ENCODE peak calls at places on chromosomes 11 and 22, in ten cellular contexts. D, I, B, J, N, Q, Y, V, T and R are unnamed samples. For H3K27me3 and H3K4me1, the result is how much of the 10 kb centered on the place peaks cover.

GRCh38 chr11:64060861-64061444 is 25.2 kb downstream of the FLRT1 start:
- DNase-seq in D (peak), I (no peak), B (peak), J (peak), N (no peak), Q (peak), Y (no peak), V (no peak), T (peak), R (peak)

GRCh38 chr11:70519117-70519516 is 120.8 kb downstream of the CTTN start:
- DNase-seq in D (no peak), I (no peak), B (no peak), J (no peak), N (no peak), Q (no peak), Y (no peak), V (peak), T (no peak), R (no peak)

GRCh38 chr11:74570266-74571061 is 21.9 kb upstream of the POLD3 start:
- DNase-seq in D (peak), I (no peak), B (peak), J (peak), N (peak), Q (peak), Y (no peak), V (no peak), T (peak), R (peak)

GRCh38 chr11:82465481-82465880 is 268.2 kb downstream of the FAM181B start:
- DNase-seq in D (no peak), I (no peak), B (no peak), J (no peak), N (no peak), Q (no peak), Y (no peak), V (no peak), T (no peak), R (no peak)

GRCh38 chr22:26318975-26319374 is 110.1 kb upstream of the ASPHD2 start:
- DNase-seq in D (no peak), I (no peak), B (no peak), J (no peak), N (no peak), Q (no peak), Y (no peak), V (no peak), T (no peak), R (no peak)

GRCh38 chr11:107508201-107508857 is 50.7 kb upstream of the CWF19L2 start:
- DNase-seq in D (no peak), I (no peak), B (no peak), J (no peak), N (no peak), Q (no peak), Y (no peak), V (no peak), T (no peak), R (no peak)

GRCh38 chr11:84720706-84721402 is 906.3 kb downstream of the DLG2 start:
- DNase-seq in D (peak), I (no peak), B (peak), J (peak), N (peak), Q (no peak), Y (peak), V (no peak), T (peak), R (peak)

GRCh38 chr11:125289419-125290088 is 125.0 kb downstream of the PKNOX2 start:
- DNase-seq in D (peak), I (no peak), B (no peak), J (no peak), N (no peak), Q (no peak), Y (no peak), V (no peak), T (no peak), R (no peak)

GRCh38 chr22:50569041-50569459 is 6.3 kb upstream of the SYCE3 start:
- DNase-seq in D (no peak), I (no peak), B (no peak), J (peak), N (no peak), Q (peak), Y (peak), V (no peak), T (no peak), R (no peak)

GRCh38 chr11:82521427-82521826 is 212.2 kb downstream of the FAM181B start:
- DNase-seq in D (no peak), I (no peak), B (no peak), J (peak), N (peak), Q (no peak), Y (peak), V (no peak), T (no peak), R (no peak)

GRCh38 chr22:30196141-30196866 is 50.3 kb downstream of the LIF start:
- DNase-seq in D (no peak), I (peak), B (peak), J (peak), N (peak), Q (peak), Y (peak), V (peak), T (peak), R (peak)

GRCh38 chr22:18091916-18092526 is 14.2 kb downstream of the PEX26 start:
- DNase-seq in D (no peak), I (peak), B (no peak), J (peak), N (peak), Q (peak), Y (peak), V (no peak), T (no peak), R (peak)

GRCh38 chr11:84969103-84969502 is 658.0 kb downstream of the DLG2 start:
- DNase-seq in D (no peak), I (no peak), B (no peak), J (no peak), N (no peak), Q (no peak), Y (no peak), V (no peak), T (no peak), R (no peak)

GRCh38 chr11:21704539-21704938 is 488.3 kb upstream of the ANO5 start:
- DNase-seq in D (no peak), I (no peak), B (no peak), J (no peak), N (no peak), Q (no peak), Y (no peak), V (no peak), T (no peak), R (no peak)

GRCh38 chr11:70016666-70017347 is 61.3 kb upstream of the ANO1 start:
- DNase-seq in D (no peak), I (no peak), B (no peak), J (no peak), N (no peak), Q (no peak), Y (no peak), V (no peak), T (no peak), R (no peak)

GRCh38 chr11:103465555-103466140 is 356.4 kb downstream of the DYNC2H1 start:
- DNase-seq in D (no peak), I (no peak), B (no peak), J (no peak), N (no peak), Q (no peak), Y (no peak), V (no peak), T (no peak), R (no peak)

GRCh38 chr11:17746096-17746495 is 11.5 kb downstream of the KCNC1 start:
- DNase-seq in D (no peak), I (no peak), B (no peak), J (no peak), N (no peak), Q (no peak), Y (peak), V (no peak), T (no peak), R (no peak)

GRCh38 chr22:24402460-24403192 is 24.8 kb upstream of the ADORA2A start:
- DNase-seq in D (peak), I (peak), B (no peak), J (peak), N (peak), Q (peak), Y (peak), V (peak), T (peak), R (peak)

GRCh38 chr11:30326114-30326783 is 3.3 kb downstream of the ARL14EP start:
- DNase-seq in D (peak), I (no peak), B (no peak), J (no peak), N (no peak), Q (no peak), Y (no peak), V (no peak), T (no peak), R (no peak)

GRCh38 chr11:117875397-117876048 is 935 bp downstream of the FXYD6 start:
- DNase-seq in D (peak), I (no peak), B (peak), J (no peak), N (no peak), Q (no peak), Y (peak), V (no peak), T (no peak), R (peak)

GRCh38 chr11:117878314-117878938 is 2.0 kb upstream of the FXYD6 start:
- DNase-seq in D (no peak), I (no peak), B (no peak), J (no peak), N (no peak), Q (no peak), Y (no peak), V (no peak), T (no peak), R (no peak)

GRCh38 chr11:117876341-117877119 is at the start of gene FXYD6:
- DNase-seq in D (peak), I (no peak), B (peak), J (peak), N (no peak), Q (no peak), Y (peak), V (no peak), T (peak), R (peak)

GRCh38 chr11:117876049-117876340 is 463 bp downstream of the FXYD6 start:
- DNase-seq in D (no peak), I (no peak), B (no peak), J (no peak), N (no peak), Q (no peak), Y (no peak), V (no peak), T (no peak), R (no peak)

GRCh38 chr11:117877120-117877784 is 794 bp upstream of the FXYD6 start:
- DNase-seq in D (no peak), I (no peak), B (no peak), J (no peak), N (no peak), Q (no peak), Y (peak), V (no peak), T (no peak), R (peak)
- H3K27me3 ChIP-seq in D (under half), I (half or more), B (under half), J (half or more), N (under half), Q (under half), Y (under half), V (under half), T (under half), R (under half)

DNA sequence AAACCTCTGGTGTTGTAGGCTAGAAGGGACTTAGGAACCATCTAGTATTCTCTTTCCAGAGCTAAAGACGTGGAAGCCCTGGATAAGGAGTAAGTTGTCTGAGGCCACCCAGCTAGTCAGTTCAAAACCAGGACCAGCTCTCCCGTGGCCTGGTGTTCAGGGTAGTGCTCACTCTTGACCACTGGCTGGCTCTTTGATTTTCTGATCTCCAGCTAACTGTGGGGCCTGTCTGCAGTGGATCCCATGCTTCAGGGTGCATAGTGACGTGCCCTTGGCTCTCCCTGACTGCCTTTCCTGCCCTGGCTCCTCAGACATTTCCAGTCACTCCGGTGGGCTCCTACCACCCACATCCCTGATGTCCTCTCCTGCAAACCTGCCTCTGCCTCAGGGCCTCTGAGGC is 1.3 kb downstream of the CLMP start:
- DNase-seq in D (peak), I (no peak), B (no peak), J (no peak), N (no peak), Q (no peak), Y (peak), V (no peak), T (no peak), R (no peak)
- H3K4me1 ChIP-seq in D (under half), I (under half), B (under half), J (under half), N (under half), Q (under half), Y (half or more), V (under half), T (under half), R (under half)

GRCh38 chr11:33801821-33802413 is 27.6 kb upstream of the FBXO3 start:
- DNase-seq in D (peak), I (no peak), B (no peak), J (no peak), N (no peak), Q (no peak), Y (no peak), V (peak), T (no peak), R (no peak)

GRCh38 chr11:33808228-33808828 is 34.0 kb upstream of the FBXO3 start:
- DNase-seq in D (peak), I (peak), B (peak), J (peak), N (peak), Q (peak), Y (peak), V (peak), T (peak), R (peak)

GRCh38 chr11:33797879-33798278 is 23.6 kb upstream of the FBXO3 start:
- DNase-seq in D (no peak), I (no peak), B (no peak), J (no peak), N (no peak), Q (no peak), Y (no peak), V (no peak), T (no peak), R (no peak)

GRCh38 chr11:33804471-33804870 is 30.2 kb upstream of the FBXO3 start:
- DNase-seq in D (no peak), I (no peak), B (no peak), J (no peak), N (no peak), Q (no peak), Y (no peak), V (no peak), T (no peak), R (no peak)

DNA sequence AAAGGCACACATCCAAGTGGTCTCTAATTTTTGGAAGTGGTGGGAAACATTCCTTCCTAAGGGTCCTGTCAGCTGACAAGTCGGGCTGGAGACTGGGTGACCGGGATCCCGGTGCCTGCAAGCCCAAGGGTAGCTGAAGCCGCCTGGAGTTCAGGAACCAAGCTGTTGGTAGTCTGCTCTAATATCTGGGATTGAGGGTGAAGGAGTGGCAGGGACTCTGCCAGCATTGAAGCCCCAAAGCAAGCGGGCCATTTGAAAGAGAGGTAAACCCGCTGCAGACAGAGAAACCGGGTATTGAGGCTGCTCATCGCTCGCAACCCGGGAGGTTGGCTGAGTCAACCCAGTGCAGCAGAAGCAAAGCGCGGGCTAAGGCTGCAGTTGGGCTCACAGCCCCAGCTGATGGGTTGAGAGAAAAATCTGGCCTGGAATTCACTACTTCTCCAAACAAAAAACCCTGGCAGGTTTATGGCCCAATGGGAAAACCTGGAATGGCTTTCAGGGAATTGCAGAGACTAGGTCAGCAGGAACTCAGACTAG is 28.2 kb upstream of the FBXO3 start:
- DNase-seq in D (peak), I (no peak), B (peak), J (peak), N (peak), Q (peak), Y (peak), V (no peak), T (peak), R (peak)
- TF ChIP-seq EP300 in D (no peak), I (no peak), B (peak), J (no peak), N (no peak), Q (no peak), Y (no peak), V (no peak), T (no peak), R (no peak)

GRCh38 chr22:22182990-22183264 is 61.7 kb upstream of the VPREB1 start:
- DNase-seq in D (no peak), I (no peak), B (no peak), J (no peak), N (no peak), Q (no peak), Y (no peak), V (no peak), T (no peak), R (no peak)
- H3K27me3 ChIP-seq in D (under half), I (half or more), B (half or more), J (under half), N (under half), Q (under half), Y (under half), V (under half), T (under half), R (under half)

GRCh38 chr22:36196254-36197064 is 5.2 kb downstream of the APOL4 start:
- DNase-seq in D (no peak), I (no peak), B (no peak), J (no peak), N (no peak), Q (no peak), Y (no peak), V (no peak), T (no peak), R (no peak)
- H3K4me1 ChIP-seq in D (under half), I (under half), B (under half), J (under half), N (under half), Q (under half), Y (under half), V (under half), T (under half), R (under half)

DNA sequence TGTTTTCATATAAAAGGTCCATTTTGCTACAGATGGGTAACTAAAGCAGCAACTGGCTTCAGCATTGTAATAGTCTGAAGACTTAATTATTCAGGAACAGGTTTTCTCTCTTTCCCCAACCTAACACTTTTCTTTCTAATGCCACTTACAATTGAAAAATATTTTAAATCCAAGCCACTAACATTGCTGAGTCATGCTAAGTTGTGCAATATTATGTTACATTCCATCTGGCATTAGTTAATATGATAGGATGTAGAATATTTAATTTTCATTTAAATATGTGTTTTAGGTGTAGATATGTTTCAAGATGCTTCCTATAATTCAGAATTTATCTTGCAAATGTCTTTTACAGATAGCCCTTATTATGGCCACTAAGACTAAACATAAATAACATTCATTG is 98.6 kb downstream of the KIF18A start:
- DNase-seq in D (no peak), I (no peak), B (no peak), J (no peak), N (no peak), Q (no peak), Y (no peak), V (no peak), T (no peak), R (no peak)
- TF ChIP-seq EP300 in D (peak), I (no peak), B (no peak), J (no peak), N (no peak), Q (no peak), Y (no peak), V (no peak), T (no peak), R (no peak)

GRCh38 chr11:58028687-58029411 is 1.9 kb upstream of the OR6Q1 start:
- DNase-seq in D (no peak), I (no peak), B (no peak), J (no peak), N (peak), Q (no peak), Y (no peak), V (no peak), T (no peak), R (no peak)

GRCh38 chr11:58027341-58027740 is 3.4 kb upstream of the OR6Q1 start:
- DNase-seq in D (no peak), I (no peak), B (no peak), J (no peak), N (no peak), Q (no peak), Y (no peak), V (no peak), T (no peak), R (no peak)

GRCh38 chr11:58034471-58034870 is 3.7 kb downstream of the OR6Q1 start:
- DNase-seq in D (no peak), I (no peak), B (no peak), J (no peak), N (no peak), Q (no peak), Y (no peak), V (no peak), T (no peak), R (no peak)

DNA sequence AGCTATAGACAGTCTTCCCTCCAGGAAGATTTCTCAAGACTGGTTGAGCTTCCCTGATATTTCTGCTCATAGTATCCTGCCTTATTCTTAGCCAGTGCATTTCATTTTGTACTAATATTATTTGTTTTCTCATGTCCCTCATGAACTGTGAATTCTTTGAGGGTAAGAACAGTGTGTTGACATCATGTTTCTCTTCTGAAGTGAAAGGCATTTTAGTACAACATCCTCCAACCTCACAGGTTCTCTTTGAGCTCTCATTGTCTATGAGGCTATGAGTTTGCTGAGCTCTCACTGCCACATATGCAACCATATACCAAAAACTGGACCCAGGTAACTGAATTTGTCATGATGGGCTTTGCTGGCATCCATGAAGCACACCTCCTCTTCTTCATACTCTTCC is at the start of gene OR6Q1:
- DNase-seq in D (no peak), I (no peak), B (no peak), J (no peak), N (no peak), Q (no peak), Y (no peak), V (no peak), T (no peak), R (no peak)
- H3K27me3 ChIP-seq in D (under half), I (under half), B (under half), J (under half), N (under half), Q (under half), Y (under half), V (under half), T (under half), R (under half)

GRCh38 chr11:134947556-134947955 is 535.5 kb upstream of the B3GAT1 start:
- DNase-seq in D (no peak), I (no peak), B (no peak), J (no peak), N (no peak), Q (no peak), Y (no peak), V (no peak), T (no peak), R (no peak)
- H3K4me1 ChIP-seq in D (under half), I (under half), B (under half), J (under half), N (under half), Q (under half), Y (under half), V (under half), T (under half), R (under half)

DNA sequence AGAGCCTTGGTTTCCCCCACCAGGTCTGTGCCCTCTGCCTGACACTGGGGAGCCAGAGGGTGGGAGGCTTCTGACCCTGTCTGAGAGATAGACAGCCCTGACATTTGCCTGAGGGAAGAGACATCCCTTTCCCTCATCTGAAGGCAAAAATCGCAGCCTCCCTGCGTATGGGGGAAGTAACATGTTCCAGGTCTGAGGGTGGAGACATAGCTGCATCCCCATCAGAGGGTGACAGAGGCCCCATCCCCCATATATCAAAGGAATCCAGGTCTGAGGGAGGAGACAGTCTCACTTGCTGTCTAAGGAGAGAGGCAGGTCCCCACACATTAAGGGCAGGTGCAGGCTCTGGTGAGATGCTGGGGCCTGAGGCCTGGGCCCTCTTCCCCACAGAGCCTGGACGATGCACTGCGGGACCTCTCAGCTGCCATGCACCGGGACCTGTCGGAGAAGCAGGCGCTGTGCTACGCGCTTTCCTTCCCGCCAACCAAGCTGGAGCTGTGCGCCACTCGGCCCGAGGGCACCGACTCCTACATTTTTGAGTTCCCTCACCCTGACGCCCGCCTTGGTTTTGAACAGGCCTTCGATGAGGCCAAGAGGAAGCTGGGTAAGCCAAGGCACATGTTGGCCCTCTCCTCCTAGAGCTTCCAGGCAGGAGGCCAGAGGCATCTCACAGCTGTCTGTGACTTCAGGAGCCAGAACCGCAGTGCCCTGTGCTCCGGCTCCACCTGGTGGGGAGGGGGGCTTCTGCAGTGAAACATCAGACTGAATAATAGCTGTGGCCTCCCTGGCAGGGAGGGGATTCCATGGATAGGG is 16.1 kb upstream of the RELT start:
- DNase-seq in D (peak), I (no peak), B (peak), J (no peak), N (no peak), Q (no peak), Y (no peak), V (no peak), T (no peak), R (no peak)
- TF ChIP-seq EP300 in D (no peak), I (no peak), B (no peak), J (no peak), N (no peak), Q (no peak), Y (no peak), V (no peak), T (no peak), R (no peak)